ENCODE peak calls at places on chromosome 5, in five cellular contexts. One of them, this sample, is unnamed.

GRCh38 chr5:173989432-173990082 is 587 bp downstream of the C5orf47 start:
- DNase-seq in upper lobe of left lung: peak; percentile 82
- DNase-seq in GM23338: no peak
- DNase-seq in H1: no peak
- DNase-seq in RWPE1: no peak
- DNase-seq in this sample: no peak

GRCh38 chr5:129063483-129064136 is 30.9 kb upstream of the ISOC1 start:
- DNase-seq in upper lobe of left lung: no peak
- DNase-seq in H1: no peak
- DNase-seq in GM23338: no peak
- DNase-seq in RWPE1: no peak
- DNase-seq in this sample: no peak

GRCh38 chr5:180668835-180669596 is 19.6 kb upstream of the FLT4 start:
- DNase-seq in H1: no peak
- DNase-seq in GM23338: no peak
- DNase-seq in RWPE1: no peak
- DNase-seq in upper lobe of left lung: no peak
- DNase-seq in this sample: no peak

GRCh38 chr5:31993182-31993961 is 180.7 kb downstream of the GOLPH3 start:
- DNase-seq in H1: no peak
- DNase-seq in RWPE1: no peak
- DNase-seq in GM23338: no peak
- DNase-seq in upper lobe of left lung: no peak
- DNase-seq in this sample: no peak

GRCh38 chr5:43530648-43531047 is 15.7 kb upstream of the C5orf34 start:
- DNase-seq in upper lobe of left lung: no peak
- DNase-seq in H1: no peak
- DNase-seq in RWPE1: no peak
- DNase-seq in GM23338: no peak
- DNase-seq in this sample: no peak

GRCh38 chr5:45274241-45274640 is 421.9 kb downstream of the HCN1 start:
- DNase-seq in GM23338: no peak
- DNase-seq in H1: no peak
- DNase-seq in upper lobe of left lung: no peak
- DNase-seq in RWPE1: no peak
- DNase-seq in this sample: no peak

GRCh38 chr5:99022250-99022649 is 93.4 kb upstream of the CHD1 start:
- DNase-seq in upper lobe of left lung: no peak
- DNase-seq in GM23338: no peak
- DNase-seq in RWPE1: no peak
- DNase-seq in H1: no peak
- DNase-seq in this sample: no peak

GRCh38 chr5:14842117-14842516 is 29.5 kb downstream of the ANKH start:
- DNase-seq in H1: no peak
- DNase-seq in GM23338: no peak
- DNase-seq in RWPE1: no peak
- DNase-seq in upper lobe of left lung: no peak
- DNase-seq in this sample: no peak

DNA sequence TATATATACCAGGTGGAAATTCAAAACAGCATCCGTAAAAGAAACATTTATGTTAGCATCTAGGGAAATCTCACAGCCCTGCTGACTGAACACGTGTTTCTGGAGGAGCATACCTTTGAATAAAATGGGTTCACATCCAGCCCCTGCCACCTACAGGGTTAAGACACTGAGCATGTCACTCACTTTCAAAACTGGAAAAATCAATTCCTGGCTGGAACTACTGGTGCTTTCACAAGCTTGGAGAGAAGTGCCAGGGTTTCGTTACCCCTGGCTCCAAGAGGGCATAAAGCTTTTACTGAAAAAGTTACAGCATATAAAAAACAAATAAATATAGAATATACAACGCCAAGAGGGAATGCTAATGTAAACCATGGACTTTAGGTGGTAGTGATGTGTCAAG is 48.0 kb downstream of the SERINC5 start:
- DNase-seq in upper lobe of left lung: no peak
- DNase-seq in GM23338: no peak
- DNase-seq in RWPE1: no peak
- DNase-seq in H1: no peak
- DNase-seq in this sample: no peak
- H3K27ac ChIP-seq in upper lobe of left lung: no peak overlapping the region
- H3K27ac ChIP-seq in GM23338: no peak overlapping the region
- H3K27ac ChIP-seq in RWPE1: no peak overlapping the region
- H3K27ac ChIP-seq in H1: no peak overlapping the region
- H3K27ac ChIP-seq in this sample: peak overlapping the region; percentile 62

GRCh38 chr5:66596791-66597757 is 881 bp downstream of the MAST4 start:
- DNase-seq in H1: peak; percentile 65
- DNase-seq in upper lobe of left lung: peak; percentile 90
- DNase-seq in RWPE1: peak; percentile 37
- DNase-seq in GM23338: peak; percentile 53
- DNase-seq in this sample: no peak
- H3K27ac ChIP-seq in H1: no peak overlapping the region
- H3K27ac ChIP-seq in upper lobe of left lung: peak overlapping the region; percentile 83
- H3K27ac ChIP-seq in RWPE1: peak overlapping the region; percentile 35
- H3K27ac ChIP-seq in GM23338: no peak overlapping the region
- H3K27ac ChIP-seq in this sample: no peak overlapping the region

DNA sequence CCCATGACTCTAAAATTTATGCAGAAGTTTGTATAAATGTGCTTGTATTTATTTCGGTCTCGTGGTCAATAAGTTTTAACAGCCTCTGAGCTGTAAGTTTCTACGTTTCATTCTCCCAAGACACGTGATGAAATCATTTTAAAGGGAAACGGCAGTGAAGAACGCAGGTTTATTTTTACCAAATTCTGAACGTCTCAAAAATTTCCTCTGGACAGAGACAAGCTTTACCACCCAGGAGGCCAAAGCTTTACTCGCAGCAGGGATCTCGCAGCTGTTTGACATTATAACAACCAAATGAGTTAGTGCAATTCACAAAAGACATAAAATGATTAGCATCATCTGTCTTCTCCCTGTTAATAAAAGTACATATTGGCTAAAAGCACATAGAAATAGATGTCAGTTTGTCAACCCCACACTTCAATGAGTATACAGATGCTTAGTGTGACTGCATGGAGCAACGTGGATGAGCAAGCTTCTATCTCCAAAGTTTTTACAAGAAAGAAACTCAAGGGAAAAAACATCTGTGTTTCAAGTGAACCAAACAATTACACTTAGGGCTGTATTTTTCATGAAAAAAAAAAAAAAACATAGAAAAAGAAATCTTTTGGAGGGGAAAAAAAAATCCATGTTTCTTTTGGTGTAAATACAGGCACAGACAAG is 2.5 kb downstream of the SEMA5A start:
- DNase-seq in upper lobe of left lung: no peak
- DNase-seq in RWPE1: no peak
- DNase-seq in H1: no peak
- DNase-seq in GM23338: no peak
- DNase-seq in this sample: no peak
- H3K27ac ChIP-seq in upper lobe of left lung: no peak overlapping the region
- H3K27ac ChIP-seq in RWPE1: no peak overlapping the region
- H3K27ac ChIP-seq in H1: no peak overlapping the region
- H3K27ac ChIP-seq in GM23338: no peak overlapping the region
- H3K27ac ChIP-seq in this sample: no peak overlapping the region

GRCh38 chr5:135243194-135244191 is 155.5 kb downstream of the MACROH2A1 start:
- DNase-seq in H1: peak; percentile 41
- DNase-seq in GM23338: no peak
- DNase-seq in upper lobe of left lung: peak; percentile 64
- DNase-seq in RWPE1: no peak
- DNase-seq in this sample: no peak

GRCh38 chr5:135244620-135245021 is 154.4 kb downstream of the MACROH2A1 start:
- DNase-seq in upper lobe of left lung: no peak
- DNase-seq in H1: peak; percentile 35
- DNase-seq in RWPE1: no peak
- DNase-seq in GM23338: no peak
- DNase-seq in this sample: no peak

GRCh38 chr5:135246605-135246922 is 152.5 kb downstream of the MACROH2A1 start:
- DNase-seq in H1: no peak
- DNase-seq in RWPE1: no peak
- DNase-seq in upper lobe of left lung: no peak
- DNase-seq in GM23338: no peak
- DNase-seq in this sample: no peak

GRCh38 chr5:135246923-135247795 is 151.9 kb downstream of the MACROH2A1 start:
- DNase-seq in RWPE1: peak; percentile 95
- DNase-seq in H1: peak; percentile 46
- DNase-seq in GM23338: no peak
- DNase-seq in upper lobe of left lung: peak; percentile 65
- DNase-seq in this sample: peak; percentile 38

DNA sequence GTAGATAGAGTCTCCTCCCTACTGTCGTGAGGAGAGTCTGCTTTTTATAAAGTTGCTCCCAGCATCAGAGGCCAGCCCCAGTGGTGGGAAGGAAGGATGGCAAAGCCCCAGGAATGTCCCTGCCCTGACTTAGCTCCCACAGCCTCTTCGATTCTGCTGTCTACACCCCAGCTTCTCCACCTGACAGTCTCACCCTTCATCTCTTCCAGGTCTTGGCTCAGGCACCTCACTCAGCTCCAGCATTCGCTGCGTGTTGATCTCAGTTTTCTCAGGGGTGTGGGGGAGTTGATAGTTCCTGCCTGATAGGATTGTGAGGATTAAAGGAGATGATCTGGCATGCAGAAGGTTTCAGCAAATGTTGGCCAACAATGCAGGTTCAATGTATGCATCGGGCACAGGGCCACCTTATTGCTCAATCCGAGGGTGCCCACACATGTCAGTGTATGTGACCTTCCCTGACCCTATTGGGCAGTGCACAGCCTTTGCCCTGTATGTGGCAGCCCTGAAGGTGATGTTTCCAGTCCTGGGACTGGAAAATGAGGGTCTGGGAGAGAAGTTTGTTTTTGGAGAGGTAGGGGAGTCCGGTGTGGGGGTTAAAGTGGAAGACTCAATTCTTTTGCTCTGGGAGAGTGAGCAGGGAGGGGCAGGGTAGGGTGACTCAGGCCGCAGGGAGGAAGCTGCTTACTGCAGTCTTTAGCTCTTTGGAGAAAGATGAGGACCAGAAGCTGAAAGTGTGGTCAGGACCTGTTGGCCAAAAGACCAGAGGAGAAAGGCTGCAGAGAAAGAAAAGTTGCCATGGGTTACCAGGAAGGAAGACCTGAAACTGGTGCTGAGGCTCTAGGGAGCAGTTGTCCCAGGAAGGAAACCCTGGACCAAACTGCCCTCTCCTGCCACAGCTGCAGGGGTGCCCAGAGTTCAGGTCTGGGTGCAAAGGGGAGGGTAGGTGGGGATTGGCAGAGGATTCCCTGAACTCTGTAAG is 153.2 kb downstream of the MACROH2A1 start:
- DNase-seq in upper lobe of left lung: no peak
- DNase-seq in GM23338: no peak
- DNase-seq in RWPE1: peak; percentile 93
- DNase-seq in H1: peak; percentile 32
- DNase-seq in this sample: no peak
- H3K27ac ChIP-seq in upper lobe of left lung: no peak overlapping the region
- H3K27ac ChIP-seq in GM23338: no peak overlapping the region
- H3K27ac ChIP-seq in RWPE1: peak overlapping the region; percentile 97
- H3K27ac ChIP-seq in H1: no peak overlapping the region
- H3K27ac ChIP-seq in this sample: peak overlapping the region; percentile 59

GRCh38 chr5:1161832-1162229 is 39.6 kb upstream of the SLC6A19 start:
- DNase-seq in RWPE1: peak; percentile 63
- DNase-seq in GM23338: no peak
- DNase-seq in H1: no peak
- DNase-seq in upper lobe of left lung: peak; percentile 82
- DNase-seq in this sample: no peak
- H3K27ac ChIP-seq in RWPE1: peak overlapping the region; percentile 93
- H3K27ac ChIP-seq in GM23338: no peak overlapping the region
- H3K27ac ChIP-seq in H1: no peak overlapping the region
- H3K27ac ChIP-seq in upper lobe of left lung: no peak overlapping the region
- H3K27ac ChIP-seq in this sample: peak overlapping the region; percentile 89

GRCh38 chr5:146880985-146881384 is 2.4 kb upstream of the PPP2R2B start:
- DNase-seq in H1: no peak
- DNase-seq in GM23338: no peak
- DNase-seq in upper lobe of left lung: no peak
- DNase-seq in RWPE1: no peak
- DNase-seq in this sample: no peak

GRCh38 chr5:146878471-146879172 is at the start of gene PPP2R2B:
- DNase-seq in upper lobe of left lung: peak; percentile 81
- DNase-seq in GM23338: peak; percentile 80
- DNase-seq in H1: no peak
- DNase-seq in RWPE1: peak; percentile 23
- DNase-seq in this sample: no peak

GRCh38 chr5:146873186-146873917 is 5.2 kb downstream of the PPP2R2B start:
- DNase-seq in upper lobe of left lung: peak; percentile 7
- DNase-seq in GM23338: no peak
- DNase-seq in H1: no peak
- DNase-seq in RWPE1: no peak
- DNase-seq in this sample: no peak

GRCh38 chr5:146877178-146877681 is 1.3 kb downstream of the PPP2R2B start:
- DNase-seq in H1: no peak
- DNase-seq in RWPE1: no peak
- DNase-seq in GM23338: peak; percentile 35
- DNase-seq in upper lobe of left lung: no peak
- DNase-seq in this sample: no peak

GRCh38 chr5:146877783-146878470 is 630 bp downstream of the PPP2R2B start:
- DNase-seq in GM23338: peak; percentile 76
- DNase-seq in H1: peak; percentile 78
- DNase-seq in RWPE1: peak; percentile 38
- DNase-seq in upper lobe of left lung: peak; percentile 83
- DNase-seq in this sample: no peak
- H3K27ac ChIP-seq in GM23338: no peak overlapping the region
- H3K27ac ChIP-seq in H1: no peak overlapping the region
- H3K27ac ChIP-seq in RWPE1: no peak overlapping the region
- H3K27ac ChIP-seq in upper lobe of left lung: peak overlapping the region; percentile 36
- H3K27ac ChIP-seq in this sample: no peak overlapping the region